ENCODE peak calls at places on chromosomes 6 and 20, in five cellular contexts. O is stimulated activated CD4-positive, alpha-beta T cell treated with anti-CD3 and anti-CD28 coated beads, Interleukin-12 subunit alpha, Interleukin-12 subunit beta, amount 100 ng/mL, for 4 hours; W is stimulated activated CD8-positive, alpha-beta memory T cell treated with anti-CD3 and anti-CD28 coated beads, Interleukin-7, amount 100 ng/mL, for 1 hour; R is germinal center; Z is NCI-H1436. K is an unnamed sample.

GRCh38 chr6:77368660-77369313 is 94.5 kb downstream of the HTR1B start:
- DNase-seq in R (no peak), O (no peak), W (no peak), Z (no peak), K (no peak)

GRCh38 chr6:121522265-121522664 is 86.8 kb downstream of the GJA1 start:
- DNase-seq in R (no peak), Z (no peak), W (no peak), O (no peak), K (no peak)

GRCh38 chr6:35445691-35446090 is 6.4 kb upstream of the FANCE start:
- DNase-seq in Z (no peak), O (no peak), W (no peak), R (no peak), K (no peak)

GRCh38 chr20:54137115-54137514 is 36.7 kb downstream of the CYP24A1 start:
- DNase-seq in O (no peak), Z (no peak), R (no peak), W (no peak), K (no peak)

GRCh38 chr6:31092769-31093505 is 19.4 kb downstream of the C6orf15 start:
- DNase-seq in R (no peak), O (no peak), Z (no peak), W (no peak), K (no peak)

GRCh38 chr6:106614592-106615301 is 14.6 kb downstream of the RTN4IP1 start:
- DNase-seq in W (no peak), O (no peak), R (peak; percentile 11), Z (no peak), K (no peak)

GRCh38 chr20:23456873-23457272 is 4.2 kb upstream of the CST11 start:
- DNase-seq in R (no peak), W (no peak), O (no peak), Z (no peak), K (no peak)

GRCh38 chr6:51209651-51210050 is 391.0 kb downstream of the TFAP2B start:
- DNase-seq in W (no peak), Z (no peak), R (no peak), O (no peak), K (no peak)

GRCh38 chr6:105835373-105835772 is 250.8 kb upstream of the PRDM1 start:
- DNase-seq in O (no peak), R (peak; percentile 8), W (no peak), Z (peak; percentile 12), K (no peak)

GRCh38 chr6:157268835-157269234 is 54.5 kb downstream of the TMEM242 start:
- DNase-seq in O (no peak), Z (no peak), R (no peak), W (no peak), K (no peak)

K was measured in stimulated activated naive CD4-positive, alpha-beta T cell treated with Interleukin-2 at 50 U/mL for 16 hours.